ENCODE peak calls at places on chromosomes 13 and 19, in five cellular contexts. I is IMR-90, U is neural progenitor cell, N is HCT116, H is H9. Y is an unnamed sample.

GRCh38 chr13:25169951-25170553 is 2.0 kb downstream of the AMER2 start:
- DNase-seq in I (no peak), U (no peak), N (no peak), H (no peak), Y (no peak)

GRCh38 chr19:35267818-35268545 is 780 bp upstream of the USF2 start:
- DNase-seq in I (peak), U (peak), N (peak), H (peak), Y (peak)

GRCh38 chr13:45441633-45442032 is 23.1 kb upstream of the COG3 start:
- DNase-seq in I (peak), U (no peak), N (no peak), H (no peak), Y (no peak)

GRCh38 chr13:36818483-36819063 is 449 bp upstream of the RFXAP start:
- DNase-seq in I (no peak), U (no peak), N (no peak), H (no peak), Y (no peak)

GRCh38 chr13:75550159-75550567 is 572 bp downstream of the UCHL3 start:
- DNase-seq in I (peak), U (peak), N (peak), H (no peak), Y (no peak)

GRCh38 chr19:55305491-55305890 is 19.6 kb downstream of the TMEM150B start:
- DNase-seq in I (no peak), U (peak), N (no peak), H (peak), Y (no peak)

GRCh38 chr19:51131780-51132680 is 7.3 kb downstream of the SIGLEC9 start:
- DNase-seq in I (peak), U (peak), N (peak), H (no peak), Y (no peak)

GRCh38 chr19:5338661-5339469 is 1.7 kb downstream of the PTPRS start:
- DNase-seq in I (no peak), U (peak), N (no peak), H (peak), Y (peak)

GRCh38 chr13:31775686-31776085 is 36.4 kb downstream of the RXFP2 start:
- DNase-seq in I (no peak), U (no peak), N (no peak), H (no peak), Y (no peak)

GRCh38 chr19:1502433-1503088 is 10.3 kb downstream of the ADAMTSL5 start:
- DNase-seq in I (no peak), U (no peak), N (no peak), H (no peak), Y (no peak)

GRCh38 chr13:87923713-87924112 is 252.5 kb downstream of the SLITRK5 start:
- DNase-seq in I (no peak), U (no peak), N (no peak), H (no peak), Y (no peak)

GRCh38 chr13:38866649-38867048 is 124.0 kb downstream of the STOML3 start:
- DNase-seq in I (no peak), U (no peak), N (no peak), H (no peak), Y (no peak)

GRCh38 chr19:40414536-40415535 is 1.7 kb upstream of the PRX start:
- DNase-seq in I (no peak), U (peak), N (no peak), H (no peak), Y (no peak)

GRCh38 chr13:94115054-94115453 is 364.4 kb downstream of the DCT start:
- DNase-seq in I (no peak), U (no peak), N (no peak), H (no peak), Y (no peak)

GRCh38 chr19:40686882-40687524 is 3.4 kb downstream of the NUMBL start:
- DNase-seq in I (no peak), U (no peak), N (no peak), H (no peak), Y (no peak)

GRCh38 chr13:79673310-79673992 is 192.5 kb downstream of the NDFIP2 start:
- DNase-seq in I (no peak), U (no peak), N (no peak), H (no peak), Y (no peak)

GRCh38 chr13:113364933-113365371 is 1.0 kb upstream of the GRTP1 start:
- DNase-seq in I (no peak), U (no peak), N (no peak), H (no peak), Y (no peak)

DNA sequence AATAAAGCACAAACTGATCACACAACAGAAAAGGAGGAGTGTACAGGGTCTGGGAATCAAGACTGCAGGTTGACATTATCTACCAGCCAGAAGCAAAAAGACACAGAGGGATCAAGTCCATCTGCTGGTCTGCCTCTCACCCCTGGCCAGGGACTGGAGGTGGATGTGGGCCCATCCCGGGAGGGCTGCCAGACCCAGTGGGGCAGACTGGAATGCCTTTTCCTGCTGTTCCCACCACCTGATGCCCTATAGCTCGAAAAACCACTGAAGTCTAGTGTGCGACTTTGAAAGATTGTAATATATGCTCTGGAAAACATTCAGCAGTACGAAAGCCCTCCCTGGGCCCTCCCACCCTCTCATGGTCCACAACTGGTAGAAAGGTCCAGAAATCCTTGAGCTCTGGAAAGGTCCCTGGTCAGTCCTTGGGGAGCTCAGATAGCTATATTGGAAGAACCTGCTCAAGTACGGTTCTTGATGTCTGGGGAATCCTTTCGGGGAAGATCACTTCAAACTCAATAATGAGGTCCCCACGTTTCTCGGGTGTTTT is 2.6 kb downstream of the DNAJB1 start:
- DNase-seq in I (peak), U (no peak), N (no peak), H (no peak), Y (no peak)
- H3K9ac ChIP-seq in I (no peak), U (no peak), N (no peak), H (no peak), Y (no peak)

GRCh38 chr19:8054169-8054568 is 1.6 kb downstream of the CCL25 start:
- DNase-seq in I (no peak), U (peak), N (no peak), H (no peak), Y (no peak)

GRCh38 chr19:8052464-8052859 is at the start of gene CCL25:
- DNase-seq in I (no peak), U (no peak), N (no peak), H (no peak), Y (no peak)

GRCh38 chr19:8057545-8058270 is 5.1 kb downstream of the CCL25 start:
- DNase-seq in I (no peak), U (no peak), N (no peak), H (no peak), Y (no peak)

GRCh38 chr19:8056533-8056932 is 4.0 kb downstream of the CCL25 start:
- DNase-seq in I (no peak), U (no peak), N (no peak), H (no peak), Y (no peak)
- H3K9ac ChIP-seq in I (no peak), U (no peak), N (no peak), H (no peak), Y (no peak)

GRCh38 chr13:112098699-112099098 is 31.8 kb downstream of the SOX1 start:
- DNase-seq in I (no peak), U (no peak), N (no peak), H (no peak), Y (no peak)
- H3K9ac ChIP-seq in I (no peak), U (no peak), N (no peak), H (no peak), Y (no peak)

DNA sequence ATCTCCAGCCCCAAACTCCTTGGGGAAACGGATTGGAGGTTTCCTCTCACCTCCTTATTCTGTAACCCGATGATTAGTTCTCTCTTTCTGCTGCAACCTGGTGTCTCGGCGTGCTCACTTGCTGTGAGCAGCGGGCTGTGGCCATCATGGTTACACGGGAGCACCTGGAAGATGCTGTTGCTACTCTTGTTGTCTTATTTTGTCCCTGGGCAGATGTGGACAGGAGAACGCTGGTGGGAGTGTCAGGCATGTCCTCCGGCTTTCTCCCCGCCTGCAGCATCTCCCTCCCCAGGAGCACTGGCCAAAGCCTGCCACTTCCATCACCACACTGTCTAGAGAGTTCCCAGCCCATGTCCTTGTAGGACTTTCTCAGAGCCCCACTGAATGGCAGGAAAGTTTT is 211.8 kb upstream of the ZNF536 start:
- DNase-seq in I (no peak), U (no peak), N (no peak), H (no peak), Y (no peak)
- H3K9ac ChIP-seq in I (no peak), U (no peak), N (no peak), H (no peak), Y (no peak)

GRCh38 chr19:45324349-45324907 is 1.8 kb upstream of the CKM start:
- DNase-seq in I (no peak), U (no peak), N (no peak), H (no peak), Y (no peak)
- H3K9ac ChIP-seq in I (no peak), U (no peak), N (no peak), H (no peak), Y (no peak)

DNA sequence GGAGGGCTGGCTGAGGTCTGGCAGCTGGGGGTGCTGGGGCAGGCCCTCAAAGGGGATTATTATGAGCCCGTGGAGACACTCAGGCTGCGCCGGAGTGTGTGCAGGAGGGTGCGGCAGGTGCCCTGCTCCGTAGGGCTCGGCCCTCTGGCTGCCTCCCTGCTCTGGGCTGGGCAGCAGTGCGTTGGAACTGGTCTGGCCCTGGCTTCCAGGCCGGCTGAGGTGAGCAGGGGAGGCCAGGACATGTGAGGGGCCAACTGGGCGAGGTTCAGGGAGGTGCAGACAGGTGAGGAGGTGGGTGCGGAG is 31.2 kb downstream of the PIP5K1C start:
- DNase-seq in I (no peak), U (no peak), N (no peak), H (no peak), Y (no peak)
- H3K9ac ChIP-seq in I (no peak), U (no peak), N (no peak), H (no peak), Y (peak)